ENCODE peak calls at places on chromosomes 4 and X, in seven cellular contexts. V, C, F, Z, R, H and E are unnamed samples.

GRCh38 chr4:185138161-185138560 is 4.9 kb upstream of the SLC25A4 start:
- DNase-seq in V (no peak), C (no peak), F (no peak), Z (no peak), R (no peak), H (no peak), E (no peak)

GRCh38 chrX:102934624-102935023 is 2.4 kb upstream of the RAB40AL start:
- DNase-seq in V (peak), C (peak), F (no peak), Z (peak), R (peak), H (no peak), E (peak)

GRCh38 chr4:157700898-157701694 is 471.7 kb downstream of the GASK1B start:
- DNase-seq in V (no peak), C (no peak), F (no peak), Z (no peak), R (no peak), H (no peak), E (no peak)

GRCh38 chr4:31793907-31794306 is 1073.7 kb downstream of the PCDH7 start:
- DNase-seq in V (no peak), C (no peak), F (no peak), Z (no peak), R (no peak), H (no peak), E (no peak)

GRCh38 chr4:166535865-166536264 is 662.8 kb downstream of the TLL1 start:
- DNase-seq in V (no peak), C (no peak), F (no peak), Z (no peak), R (no peak), H (no peak), E (no peak)

GRCh38 chr4:141807073-141807472 is 170.7 kb downstream of the IL15 start:
- DNase-seq in V (no peak), C (no peak), F (no peak), Z (no peak), R (no peak), H (no peak), E (no peak)

GRCh38 chr4:151428346-151428745 is 19.4 kb downstream of the FHIP1A start:
- DNase-seq in V (no peak), C (no peak), F (no peak), Z (no peak), R (no peak), H (no peak), E (no peak)

GRCh38 chr4:15691346-15692140 is 9.9 kb downstream of the FAM200B start:
- DNase-seq in V (no peak), C (no peak), F (no peak), Z (peak), R (no peak), H (no peak), E (no peak)

GRCh38 chr4:138761638-138762205 is 253.9 kb upstream of the NOCT start:
- DNase-seq in V (no peak), C (no peak), F (no peak), Z (no peak), R (no peak), H (no peak), E (no peak)

GRCh38 chr4:89283226-89283974 is 24.2 kb downstream of the GPRIN3 start:
- DNase-seq in V (no peak), C (no peak), F (no peak), Z (peak), R (no peak), H (no peak), E (no peak)

GRCh38 chrX:103210056-103210455 is 4.9 kb upstream of the BEX4 start:
- DNase-seq in V (no peak), C (no peak), F (no peak), Z (no peak), R (no peak), H (no peak), E (no peak)

GRCh38 chr4:111999801-112000200 is 145.5 kb upstream of the FAM241A start:
- DNase-seq in V (no peak), C (no peak), F (no peak), Z (no peak), R (no peak), H (no peak), E (no peak)

GRCh38 chr4:163967263-163967662 is 472.8 kb downstream of the TMA16 start:
- DNase-seq in V (no peak), C (no peak), F (no peak), Z (no peak), R (no peak), H (no peak), E (no peak)
- TF ChIP-seq JUND in V (no peak), C (no peak), F (no peak), Z (no peak), R (no peak), H (no peak), E (no peak)

GRCh38 chrX:44344194-44344593 is 722 bp upstream of the EFHC2 start:
- DNase-seq in V (peak), C (no peak), F (no peak), Z (no peak), R (no peak), H (no peak), E (no peak)

GRCh38 chrX:44344687-44345086 is 1.2 kb upstream of the EFHC2 start:
- DNase-seq in V (peak), C (no peak), F (no peak), Z (no peak), R (no peak), H (no peak), E (no peak)

GRCh38 chrX:44338361-44338760 is 5.1 kb downstream of the EFHC2 start:
- DNase-seq in V (no peak), C (no peak), F (no peak), Z (no peak), R (no peak), H (no peak), E (no peak)

GRCh38 chrX:44343412-44343942 is at the start of gene EFHC2:
- DNase-seq in V (peak), C (peak), F (no peak), Z (no peak), R (peak), H (no peak), E (peak)

GRCh38 chrX:44342866-44343265 is 606 bp downstream of the EFHC2 start:
- DNase-seq in V (no peak), C (no peak), F (no peak), Z (no peak), R (no peak), H (no peak), E (no peak)
- TF ChIP-seq JUND in V (no peak), C (no peak), F (no peak), Z (no peak), R (no peak), H (no peak), E (no peak)

GRCh38 chr4:94344457-94344856 is 1.8 kb upstream of the HPGDS start:
- DNase-seq in V (no peak), C (no peak), F (no peak), Z (no peak), R (no peak), H (no peak), E (no peak)

GRCh38 chr4:94345267-94345666 is 2.6 kb upstream of the HPGDS start:
- DNase-seq in V (no peak), C (no peak), F (no peak), Z (no peak), R (no peak), H (no peak), E (no peak)

GRCh38 chr4:94349193-94349592 is 6.6 kb upstream of the HPGDS start:
- DNase-seq in V (no peak), C (no peak), F (no peak), Z (no peak), R (no peak), H (no peak), E (no peak)

GRCh38 chr4:94348705-94349104 is 6.1 kb upstream of the HPGDS start:
- DNase-seq in V (no peak), C (no peak), F (no peak), Z (no peak), R (no peak), H (no peak), E (no peak)

DNA sequence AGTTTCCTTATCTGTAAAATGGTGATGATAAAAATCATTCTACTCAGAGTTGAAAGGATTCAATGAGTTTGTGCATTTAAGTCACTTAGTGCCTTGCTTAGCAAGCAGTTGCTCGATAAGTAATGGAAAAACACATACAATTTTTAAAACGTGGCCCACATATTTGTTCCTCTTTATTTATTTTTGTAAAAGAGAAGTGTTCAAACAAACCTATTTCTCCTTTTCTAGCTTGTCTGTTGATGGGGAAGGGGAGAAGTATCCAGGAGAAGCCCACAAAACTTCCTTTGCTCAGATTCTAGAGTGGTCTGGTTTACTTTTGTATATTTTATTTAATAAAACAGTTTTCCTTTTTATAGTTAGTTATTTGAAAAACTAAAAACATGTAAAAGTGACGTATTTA is 3.3 kb upstream of the HPGDS start:
- DNase-seq in V (no peak), C (no peak), F (no peak), Z (no peak), R (no peak), H (no peak), E (no peak)
- TF ChIP-seq JUND in V (no peak), C (no peak), F (no peak), Z (no peak), R (no peak), H (no peak), E (no peak)

GRCh38 chrX:136622568-136622967 is 25.4 kb upstream of the CD40LG start:
- DNase-seq in V (no peak), C (no peak), F (no peak), Z (no peak), R (no peak), H (no peak), E (no peak)

GRCh38 chrX:136619889-136620505 is 28.0 kb upstream of the CD40LG start:
- DNase-seq in V (no peak), C (no peak), F (no peak), Z (no peak), R (no peak), H (no peak), E (no peak)

GRCh38 chrX:136620780-136621179 is 27.2 kb upstream of the CD40LG start:
- DNase-seq in V (no peak), C (no peak), F (no peak), Z (no peak), R (no peak), H (no peak), E (no peak)

GRCh38 chrX:136616987-136617685 is 30.8 kb upstream of the CD40LG start:
- DNase-seq in V (no peak), C (no peak), F (no peak), Z (no peak), R (no peak), H (no peak), E (no peak)
- TF ChIP-seq JUND in V (no peak), C (no peak), F (no peak), Z (no peak), R (no peak), H (no peak), E (no peak)

GRCh38 chrX:56228914-56229313 is 3.2 kb upstream of the KLF8 start:
- DNase-seq in V (no peak), C (no peak), F (no peak), Z (no peak), R (no peak), H (no peak), E (peak)
- TF ChIP-seq JUND in V (no peak), C (no peak), F (no peak), Z (no peak), R (no peak), H (no peak), E (no peak)

DNA sequence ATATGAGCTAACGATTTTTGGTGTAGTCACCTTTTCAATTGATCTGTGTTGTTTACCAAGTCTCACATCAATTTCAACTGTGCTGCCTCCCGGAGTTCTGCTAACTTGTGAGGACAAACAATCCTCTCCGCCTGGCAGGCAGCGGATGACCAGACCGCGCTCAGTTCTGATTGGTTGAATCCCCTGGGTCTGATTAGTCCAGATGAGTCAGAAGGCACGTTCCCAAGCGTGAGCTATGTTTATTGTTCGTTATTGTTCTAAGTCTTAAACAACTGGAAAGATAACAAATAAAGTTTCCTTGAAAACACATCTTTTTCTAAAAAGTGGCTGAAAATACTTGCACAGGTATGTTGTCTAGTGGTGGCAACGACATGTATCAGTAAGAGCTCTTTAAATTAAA is 37.9 kb upstream of the TRPC3 start:
- DNase-seq in V (peak), C (no peak), F (peak), Z (no peak), R (no peak), H (no peak), E (no peak)
- TF ChIP-seq JUND in V (peak), C (no peak), F (no peak), Z (no peak), R (no peak), H (no peak), E (no peak)

GRCh38 chr4:158913766-158914165 is 144.9 kb downstream of the FNIP2 start:
- DNase-seq in V (no peak), C (no peak), F (no peak), Z (no peak), R (no peak), H (no peak), E (no peak)

GRCh38 chr4:158914178-158914577 is 145.4 kb downstream of the FNIP2 start:
- DNase-seq in V (no peak), C (no peak), F (no peak), Z (no peak), R (no peak), H (no peak), E (no peak)

GRCh38 chr4:158915683-158916241 is 146.9 kb downstream of the FNIP2 start:
- DNase-seq in V (no peak), C (no peak), F (no peak), Z (no peak), R (no peak), H (no peak), E (no peak)

DNA sequence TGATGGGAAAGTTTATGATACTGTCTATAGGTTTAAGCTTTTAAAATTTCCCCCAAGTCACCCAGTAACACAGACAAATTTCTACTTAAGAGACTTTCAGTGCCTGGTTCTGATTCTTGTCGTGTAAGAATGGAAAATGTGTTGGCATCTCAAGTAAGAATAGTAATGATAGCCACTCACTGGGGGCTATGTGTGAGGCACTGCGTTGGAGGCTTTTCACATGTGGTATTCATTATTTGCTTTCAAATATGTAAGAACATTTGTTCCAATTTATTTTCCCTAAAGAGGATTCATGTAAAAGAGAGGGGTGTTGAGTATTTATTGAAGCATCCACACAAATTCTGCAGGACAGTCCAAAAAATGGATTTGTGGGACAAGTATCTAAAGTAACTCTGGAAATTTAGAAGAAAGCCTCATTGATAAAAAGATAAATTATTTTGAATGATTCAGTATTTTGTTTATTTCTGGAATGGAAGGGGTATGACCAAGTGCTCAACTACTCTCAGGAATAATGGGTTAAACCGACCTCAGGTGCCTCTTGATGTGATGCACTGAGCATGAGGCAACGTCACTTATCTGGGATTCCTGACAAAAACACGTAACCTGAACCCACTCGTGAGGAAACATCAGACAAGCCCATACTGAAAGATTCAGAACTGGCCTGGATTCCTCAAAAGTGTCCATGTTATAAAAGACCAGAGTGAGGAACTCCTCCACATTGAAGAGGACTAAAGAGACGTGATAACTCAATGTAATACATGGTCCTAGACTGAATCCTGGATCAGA is 143.8 kb downstream of the FNIP2 start:
- DNase-seq in V (no peak), C (no peak), F (no peak), Z (no peak), R (no peak), H (no peak), E (no peak)
- TF ChIP-seq JUND in V (no peak), C (no peak), F (no peak), Z (no peak), R (no peak), H (no peak), E (no peak)